ENCODE peak calls at places on chromosomes 1 and 21, in five cellular contexts. X is fibroblast of lung; E is IMR-90; C is spleen; R is CD4-positive, CD25-positive, alpha-beta regulatory T cell. D is an unnamed sample. For H3K4me1, the result is how much of the 10 kb centered on the place peaks cover.

GRCh38 chr1:164577291-164577690 is 18.3 kb downstream of the PBX1 start:
- DNase-seq in R (no peak), C (no peak), X (no peak), E (peak), D (no peak)

GRCh38 chr1:119348941-119349340 is 19.6 kb upstream of the HAO2 start:
- DNase-seq in R (no peak), C (no peak), E (no peak), X (no peak), D (no peak)

GRCh38 chr1:109787845-109788605 is 24.3 kb upstream of the EPS8L3 start:
- DNase-seq in C (peak), R (no peak), X (no peak), E (no peak), D (no peak)

GRCh38 chr1:203564024-203564423 is 62.6 kb upstream of the ATP2B4 start:
- DNase-seq in E (peak), X (peak), R (no peak), C (no peak), D (no peak)

GRCh38 chr1:17274186-17275170 is 25.6 kb downstream of the PADI3 start:
- DNase-seq in R (no peak), X (peak), C (peak), E (peak), D (peak)

GRCh38 chr1:113244134-113244820 is 146.0 kb upstream of the MAGI3 start:
- DNase-seq in X (no peak), R (no peak), C (no peak), E (no peak), D (no peak)

GRCh38 chr21:31873696-31874599 is 1.1 kb downstream of the HUNK start:
- DNase-seq in C (peak), X (peak), R (no peak), E (peak), D (peak)

GRCh38 chr21:18832081-18832670 is 428.6 kb upstream of the TMPRSS15 start:
- DNase-seq in E (no peak), C (no peak), X (no peak), R (no peak), D (no peak)

GRCh38 chr1:211632808-211633522 is 42.5 kb downstream of the NEK2 start:
- DNase-seq in R (no peak), E (peak), X (peak), C (peak), D (no peak)

GRCh38 chr1:150528196-150528595 is 12.6 kb downstream of the FALEC start:
- DNase-seq in R (no peak), C (no peak), E (peak), X (peak), D (no peak)

GRCh38 chr1:204358605-204359004 is 1.1 kb downstream of the PLEKHA6 start:
- DNase-seq in E (no peak), X (no peak), R (no peak), C (no peak), D (no peak)

GRCh38 chr1:8472668-8473067 is 154.8 kb downstream of the SLC45A1 start:
- DNase-seq in X (no peak), R (peak), C (no peak), E (no peak), D (no peak)

GRCh38 chr1:98294127-98294526 is 367.4 kb upstream of the SNX7 start:
- DNase-seq in X (no peak), E (no peak), C (no peak), R (no peak), D (no peak)

GRCh38 chr1:81617308-81618027 is 183.3 kb upstream of the ADGRL2 start:
- DNase-seq in X (no peak), C (no peak), R (no peak), E (peak), D (no peak)

GRCh38 chr21:25254491-25255174 is 352.6 kb downstream of the MRPL39 start:
- DNase-seq in E (no peak), X (no peak), C (no peak), R (no peak), D (no peak)

GRCh38 chr1:47940779-47941178 is 56.4 kb downstream of the TRABD2B start:
- DNase-seq in C (no peak), R (no peak), E (no peak), X (peak), D (no peak)

GRCh38 chr1:22363403-22364325 is 88.0 kb upstream of the ZBTB40 start:
- DNase-seq in X (no peak), E (no peak), C (no peak), R (no peak), D (no peak)

GRCh38 chr1:199553104-199553503 is 474.4 kb upstream of the NR5A2 start:
- DNase-seq in X (no peak), R (no peak), E (no peak), C (no peak), D (no peak)

GRCh38 chr1:207463571-207463970 is 9.4 kb downstream of the CR2 start:
- DNase-seq in R (no peak), E (no peak), C (no peak), X (no peak), D (no peak)

GRCh38 chr1:233409540-233409939 is 82.0 kb downstream of the MAP3K21 start:
- DNase-seq in X (no peak), E (no peak), R (no peak), C (no peak), D (no peak)

GRCh38 chr21:26226724-26227123 is 56.2 kb upstream of the APP start:
- DNase-seq in X (no peak), R (no peak), E (no peak), C (no peak), D (no peak)

GRCh38 chr1:169456029-169456428 is 28.8 kb upstream of the CCDC181 start:
- DNase-seq in X (no peak), E (no peak), R (no peak), C (no peak), D (no peak)

GRCh38 chr1:159897962-159898361 is 2.0 kb downstream of the CFAP45 start:
- DNase-seq in X (no peak), R (no peak), E (no peak), C (no peak), D (no peak)

GRCh38 chr1:218330043-218330623 is 15.0 kb upstream of the TGFB2 start:
- DNase-seq in E (peak), C (no peak), R (peak), X (peak), D (no peak)

GRCh38 chr1:29708818-29709710 is 472.7 kb downstream of the PTPRU start:
- DNase-seq in R (no peak), X (peak), E (peak), C (no peak), D (no peak)

GRCh38 chr1:92949937-92950817 is 11.1 kb downstream of the DIPK1A start:
- DNase-seq in R (no peak), X (peak), C (no peak), E (peak), D (no peak)

GRCh38 chr1:186875874-186876273 is 47.1 kb downstream of the PLA2G4A start:
- DNase-seq in X (no peak), E (no peak), R (no peak), C (no peak), D (no peak)

GRCh38 chr1:83011270-83011669 is 987.7 kb downstream of the TTLL7 start:
- DNase-seq in E (no peak), C (no peak), R (no peak), X (no peak), D (no peak)

GRCh38 chr1:169047074-169047473 is 59.4 kb upstream of the ATP1B1 start:
- DNase-seq in X (no peak), R (no peak), E (no peak), C (no peak), D (no peak)

GRCh38 chr21:37407719-37408455 is 41.3 kb downstream of the DYRK1A start:
- DNase-seq in X (peak), R (no peak), E (peak), C (no peak), D (no peak)

GRCh38 chr21:18443686-18444085 is 40.1 kb upstream of the TMPRSS15 start:
- DNase-seq in E (no peak), R (no peak), X (no peak), C (peak), D (no peak)

GRCh38 chr1:201750120-201750519 is 78.8 kb upstream of the IPO9 start:
- DNase-seq in X (peak), R (no peak), E (peak), C (no peak), D (no peak)
- H3K4me1 ChIP-seq in X (half or more), R (under half), E (under half), C (under half), D (under half)

DNA sequence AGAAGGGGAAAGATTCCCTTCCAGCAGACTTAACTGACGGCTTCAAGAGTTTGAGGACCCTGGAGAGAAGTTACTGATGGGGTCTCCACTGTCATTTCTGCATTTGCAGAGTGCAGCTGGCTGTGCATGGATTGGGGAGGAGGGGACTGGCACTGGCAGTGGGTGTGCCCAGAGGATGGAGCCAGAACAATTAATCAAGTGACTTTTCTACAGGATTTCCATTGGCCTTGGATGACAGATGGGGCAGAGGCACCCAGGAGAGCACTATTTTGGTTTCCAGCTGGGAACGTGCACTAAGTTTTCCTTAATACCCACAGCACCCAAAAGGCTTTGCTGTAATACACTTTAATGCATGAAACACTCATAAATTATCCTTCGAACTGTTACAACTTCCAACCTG is 1.3 kb downstream of the NGF start:
- DNase-seq in C (no peak), R (no peak), E (no peak), X (no peak), D (no peak)
- H3K4me1 ChIP-seq in C (under half), R (under half), E (under half), X (under half), D (under half)

DNA sequence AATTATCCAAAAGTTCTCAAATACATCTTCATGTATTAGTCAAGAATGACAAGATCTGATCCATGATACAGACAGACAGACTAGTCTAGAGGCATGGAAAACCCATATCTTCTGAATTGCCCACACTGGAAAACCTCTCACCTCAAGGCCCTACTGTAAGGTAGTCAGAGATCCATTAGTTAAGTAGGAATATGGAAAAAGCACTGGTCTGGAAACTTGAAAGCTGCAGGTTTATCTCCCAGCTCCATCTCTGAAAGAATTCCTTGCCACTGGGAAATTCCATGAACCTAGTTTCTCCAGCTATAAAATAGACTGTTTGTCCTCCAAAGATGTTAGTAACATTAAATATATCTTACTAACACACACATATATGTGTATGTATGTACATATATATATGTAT is 169.2 kb downstream of the AKT3 start:
- DNase-seq in X (peak), E (no peak), C (no peak), R (no peak), D (no peak)
- H3K4me1 ChIP-seq in X (under half), E (under half), C (under half), R (under half), D (under half)

DNA sequence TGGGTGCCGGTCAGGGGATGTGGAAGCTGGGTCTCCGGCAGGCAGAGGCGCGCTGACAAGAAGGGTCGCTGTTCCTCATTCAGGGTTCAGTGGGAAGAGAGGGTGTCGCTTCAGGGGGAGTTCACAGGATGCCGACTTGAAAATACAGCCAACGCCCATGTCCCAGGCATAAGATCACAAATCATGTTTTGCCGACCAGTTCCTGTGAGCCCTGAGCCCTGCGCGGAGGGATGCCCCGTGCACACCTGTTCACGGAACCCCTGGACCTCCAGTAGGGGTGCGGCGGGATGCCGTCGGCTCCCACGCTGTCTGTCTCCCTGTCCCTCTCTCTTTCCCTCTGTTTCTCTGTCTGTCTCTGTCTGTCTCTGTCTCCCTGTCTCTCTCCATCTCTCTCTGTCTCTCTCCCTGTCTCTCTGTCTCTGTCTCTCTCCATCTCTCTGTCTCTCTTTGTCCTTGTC is 26.8 kb downstream of the TP73 start:
- DNase-seq in E (no peak), C (no peak), R (no peak), X (no peak), D (no peak)
- H3K4me1 ChIP-seq in E (under half), C (under half), R (under half), X (under half), D (under half)

GRCh38 chr1:9904571-9904970 is 5.5 kb downstream of the CTNNBIP1 start:
- DNase-seq in X (peak), E (peak), C (no peak), R (no peak), D (no peak)

GRCh38 chr1:9902060-9902452 is 8.0 kb downstream of the CTNNBIP1 start:
- DNase-seq in R (no peak), X (no peak), C (no peak), E (no peak), D (no peak)

GRCh38 chr1:9906466-9906865 is 3.6 kb downstream of the CTNNBIP1 start:
- DNase-seq in E (no peak), R (no peak), X (no peak), C (no peak), D (no peak)

GRCh38 chr1:9905010-9905409 is 5.1 kb downstream of the CTNNBIP1 start:
- DNase-seq in C (no peak), X (peak), E (peak), R (no peak), D (no peak)

DNA sequence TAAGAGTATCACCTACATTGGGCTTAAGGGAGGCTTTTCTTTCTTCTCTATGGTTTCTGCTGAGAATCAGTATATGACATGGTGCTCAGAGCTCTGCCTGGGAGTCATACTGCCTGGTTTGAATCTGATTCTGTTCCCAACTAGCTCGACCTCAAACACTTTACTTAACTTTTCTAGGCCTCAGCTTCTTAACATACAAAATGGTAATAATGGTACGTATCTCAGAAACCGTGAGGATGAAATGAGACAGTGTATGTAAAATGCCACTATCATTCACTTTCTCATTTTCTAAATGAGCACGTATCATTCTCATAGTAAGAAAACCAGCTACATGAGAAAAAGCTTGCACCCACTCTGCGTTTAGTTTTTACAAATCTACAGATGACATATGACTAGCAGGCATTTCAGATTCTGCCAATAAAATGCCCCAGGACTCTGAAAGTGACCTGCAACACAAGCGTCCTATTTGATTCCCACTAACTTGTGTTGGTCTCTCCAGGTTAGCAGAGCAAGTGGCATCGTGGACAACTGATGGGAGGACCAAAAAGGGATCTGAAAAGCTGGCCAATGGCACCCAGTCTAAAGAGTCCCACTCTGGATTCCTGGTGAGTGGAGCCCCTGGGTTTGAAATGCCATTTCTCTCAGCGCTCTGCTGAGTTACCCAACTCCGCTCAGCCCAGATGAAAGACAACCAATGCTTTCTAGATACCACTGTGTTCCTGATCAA is 6.1 kb downstream of the CTNNBIP1 start:
- DNase-seq in X (no peak), C (no peak), E (no peak), R (no peak), D (no peak)
- H3K4me1 ChIP-seq in X (under half), C (under half), E (under half), R (under half), D (under half)

GRCh38 chr1:181097242-181097641 is 8.7 kb downstream of the IER5 start:
- DNase-seq in C (no peak), X (peak), E (peak), R (no peak), D (no peak)
- H3K4me1 ChIP-seq in C (half or more), X (half or more), E (under half), R (under half), D (under half)

GRCh38 chr21:46545363-46545762 is 59.5 kb downstream of the S100B start:
- DNase-seq in E (peak), X (no peak), R (no peak), C (no peak), D (no peak)

GRCh38 chr21:46544824-46545223 is 60.1 kb downstream of the S100B start:
- DNase-seq in R (no peak), X (no peak), C (no peak), E (no peak), D (no peak)

GRCh38 chr21:46544003-46544402 is 60.9 kb downstream of the S100B start:
- DNase-seq in R (no peak), C (no peak), E (no peak), X (no peak), D (no peak)

GRCh38 chr21:46546799-46547198 is 58.1 kb downstream of the S100B start:
- DNase-seq in C (no peak), X (no peak), R (no peak), E (no peak), D (no peak)

GRCh38 chr21:46545911-46546310 is 59.0 kb downstream of the S100B start:
- DNase-seq in R (no peak), C (no peak), E (no peak), X (no peak), D (no peak)
- H3K4me1 ChIP-seq in R (under half), C (under half), E (under half), X (under half), D (under half)

DNA sequence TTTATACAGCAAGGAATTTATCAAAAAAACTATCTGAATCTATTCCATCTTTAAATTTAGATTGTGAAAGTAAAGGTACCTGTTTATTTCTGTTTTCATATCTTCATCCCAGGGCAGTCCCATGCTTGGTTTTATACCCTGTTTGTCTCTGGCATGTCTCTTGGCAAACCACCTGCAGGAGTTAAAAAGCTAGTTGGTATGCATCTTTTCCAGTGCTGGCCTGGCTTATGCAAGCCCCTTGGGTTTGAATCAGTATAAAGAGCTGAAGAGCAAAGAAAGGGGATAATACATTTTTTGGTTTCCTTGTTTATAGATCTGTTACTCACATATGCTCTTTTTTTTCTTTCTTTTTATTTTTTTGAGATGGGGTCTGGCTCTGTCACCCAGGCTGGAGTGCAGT is 37.8 kb downstream of the LRRC8C start:
- DNase-seq in R (no peak), X (no peak), E (no peak), C (no peak), D (no peak)
- H3K4me1 ChIP-seq in R (half or more), X (under half), E (under half), C (half or more), D (under half)

GRCh38 chr1:85818371-85818770 is 110.1 kb upstream of the ZNHIT6 start:
- DNase-seq in C (no peak), E (peak), R (no peak), X (peak), D (no peak)
- H3K4me1 ChIP-seq in C (under half), E (under half), R (under half), X (under half), D (under half)

GRCh38 chr21:33026299-33026858 is 644 bp downstream of the OLIG2 start:
- DNase-seq in E (no peak), C (no peak), X (no peak), R (no peak), D (no peak)

GRCh38 chr21:33027401-33028185 is 1.9 kb downstream of the OLIG2 start:
- DNase-seq in X (no peak), C (no peak), E (no peak), R (no peak), D (no peak)

GRCh38 chr21:33028271-33028670 is 2.5 kb downstream of the OLIG2 start:
- DNase-seq in E (no peak), C (no peak), X (no peak), R (no peak), D (no peak)

GRCh38 chr21:33025471-33026298 is at the start of gene OLIG2:
- DNase-seq in C (no peak), R (no peak), E (peak), X (peak), D (peak)

GRCh38 chr21:33026878-33027400 is 1.2 kb downstream of the OLIG2 start:
- DNase-seq in E (peak), X (peak), R (no peak), C (no peak), D (no peak)
- H3K4me1 ChIP-seq in E (under half), X (under half), R (under half), C (half or more), D (under half)

D was measured in NT2/D1.